ENCODE peak calls at places on chromosomes 13 and 19, in ten cellular contexts. X is kidney, H is HAP-1, J is tibial artery, M is GM23338, K is heart right ventricle, P is aorta, S is astrocyte of the spinal cord, G is body of pancreas, W is AG04450. B is an unnamed sample.

GRCh38 chr19:13964776-13965175 is 12.5 kb downstream of the DCAF15 start:
- DNase-seq in X (no peak), H (no peak), J (no peak), M (no peak), K (no peak), P (no peak), S (peak; percentile 66), G (no peak), W (no peak), B (no peak)

GRCh38 chr13:30364876-30365275 is 57.4 kb upstream of the UBE2L5 start:
- DNase-seq in X (no peak), H (no peak), J (no peak), M (peak; percentile 35), K (peak; percentile 17), P (no peak), S (peak; percentile 26), G (no peak), W (no peak), B (no peak)

GRCh38 chr19:4337906-4338440 is 654 bp downstream of the STAP2 start:
- DNase-seq in X (no peak), H (no peak), J (no peak), M (peak; percentile 51), K (no peak), P (no peak), S (peak; percentile 24), G (peak; percentile 56), W (no peak), B (no peak)

GRCh38 chr19:54653181-54653809 is 9.5 kb upstream of the LILRB4 start:
- DNase-seq in X (no peak), H (no peak), J (no peak), M (peak; percentile 36), K (no peak), P (no peak), S (peak; percentile 3), G (no peak), W (no peak), B (peak; percentile 22)

GRCh38 chr19:50826492-50827240 is 3.1 kb upstream of the KLK1 start:
- DNase-seq in X (peak; percentile 63), H (no peak), J (no peak), M (no peak), K (no peak), P (no peak), S (no peak), G (no peak), W (no peak), B (no peak)

GRCh38 chr19:11373166-11373884 is 1.1 kb upstream of the SWSAP1 start:
- DNase-seq in X (no peak), H (peak; percentile 71), J (no peak), M (peak; percentile 84), K (no peak), P (no peak), S (no peak), G (peak; percentile 62), W (no peak), B (no peak)

GRCh38 chr13:44051923-44052322 is 172.2 kb downstream of the LACC1 start:
- DNase-seq in X (no peak), H (peak; percentile 15), J (no peak), M (no peak), K (no peak), P (no peak), S (peak; percentile 46), G (no peak), W (no peak), B (no peak)

GRCh38 chr19:18507021-18507726 is 14.7 kb downstream of the ELL start:
- DNase-seq in X (no peak), H (no peak), J (peak; percentile 52), M (no peak), K (peak; percentile 63), P (no peak), S (peak; percentile 27), G (peak; percentile 18), W (no peak), B (peak; percentile 79)

GRCh38 chr13:25911020-25911419 is 140.8 kb downstream of the SHISA2 start:
- DNase-seq in X (no peak), H (peak; percentile 82), J (no peak), M (peak; percentile 88), K (no peak), P (no peak), S (no peak), G (no peak), W (no peak), B (no peak)

GRCh38 chr13:45102136-45102802 is 18.0 kb upstream of the GTF2F2 start:
- DNase-seq in X (no peak), H (peak; percentile 47), J (no peak), M (no peak), K (no peak), P (no peak), S (no peak), G (no peak), W (peak; percentile 24), B (no peak)

GRCh38 chr19:31639306-31639705 is 290.1 kb upstream of the TSHZ3 start:
- DNase-seq in X (no peak), H (no peak), J (no peak), M (no peak), K (no peak), P (no peak), S (no peak), G (no peak), W (no peak), B (no peak)

GRCh38 chr13:38350114-38350617 is 515 bp downstream of the UFM1 start:
- DNase-seq in X (peak; percentile 89), H (peak; percentile 58), J (peak; percentile 71), M (peak; percentile 51), K (peak; percentile 52), P (peak; percentile 77), S (no peak), G (peak; percentile 85), W (no peak), B (peak; percentile 37)

GRCh38 chr13:50513528-50513863 is 330.0 kb downstream of the DLEU7 start:
- DNase-seq in X (no peak), H (no peak), J (no peak), M (no peak), K (no peak), P (no peak), S (no peak), G (no peak), W (no peak), B (no peak)

GRCh38 chr19:43719378-43719868 is 3.5 kb downstream of the IRGC start:
- DNase-seq in X (peak; percentile 64), H (no peak), J (no peak), M (no peak), K (no peak), P (no peak), S (no peak), G (no peak), W (no peak), B (no peak)

GRCh38 chr19:39320948-39321831 is 527 bp upstream of the LRFN1 start:
- DNase-seq in X (no peak), H (no peak), J (no peak), M (peak; percentile 53), K (no peak), P (no peak), S (no peak), G (no peak), W (no peak), B (no peak)

GRCh38 chr13:47437411-47437810 is 540.6 kb upstream of the HTR2A start:
- DNase-seq in X (no peak), H (no peak), J (no peak), M (no peak), K (no peak), P (no peak), S (peak; percentile 72), G (no peak), W (peak; percentile 66), B (no peak)

GRCh38 chr19:10353793-10354391 is 14.5 kb upstream of the ICAM3 start:
- DNase-seq in X (peak; percentile 85), H (peak; percentile 71), J (no peak), M (peak; percentile 100), K (peak; percentile 85), P (no peak), S (peak; percentile 22), G (peak; percentile 37), W (no peak), B (no peak)

GRCh38 chr19:41521860-41522555 is 54.0 kb upstream of the CEACAM21 start:
- DNase-seq in X (peak; percentile 75), H (no peak), J (no peak), M (peak; percentile 51), K (no peak), P (no peak), S (no peak), G (no peak), W (no peak), B (no peak)
- H3K4me3 ChIP-seq in X (no peak overlapping the region), H (no peak overlapping the region), J (peak overlapping the region; percentile 34), M (peak overlapping the region; percentile 53), K (peak overlapping the region; percentile 54), P (peak overlapping the region; percentile 26), S (no peak overlapping the region), G (no peak overlapping the region), W (no peak overlapping the region), B (no peak overlapping the region)

GRCh38 chr13:111114362-111115050 is 604 bp upstream of the ARHGEF7 start:
- DNase-seq in X (no peak), H (peak; percentile 48), J (peak; percentile 61), M (peak; percentile 68), K (peak; percentile 41), P (peak; percentile 78), S (no peak), G (peak; percentile 40), W (no peak), B (no peak)
- H3K4me3 ChIP-seq in X (peak overlapping the region; percentile 63), H (peak overlapping the region; percentile 25), J (peak overlapping the region; percentile 78), M (peak overlapping the region; percentile 96), K (peak overlapping the region; percentile 65), P (peak overlapping the region; percentile 99), S (peak overlapping the region; percentile 48), G (peak overlapping the region; percentile 18), W (peak overlapping the region; percentile 55), B (peak overlapping the region; percentile 28)

DNA sequence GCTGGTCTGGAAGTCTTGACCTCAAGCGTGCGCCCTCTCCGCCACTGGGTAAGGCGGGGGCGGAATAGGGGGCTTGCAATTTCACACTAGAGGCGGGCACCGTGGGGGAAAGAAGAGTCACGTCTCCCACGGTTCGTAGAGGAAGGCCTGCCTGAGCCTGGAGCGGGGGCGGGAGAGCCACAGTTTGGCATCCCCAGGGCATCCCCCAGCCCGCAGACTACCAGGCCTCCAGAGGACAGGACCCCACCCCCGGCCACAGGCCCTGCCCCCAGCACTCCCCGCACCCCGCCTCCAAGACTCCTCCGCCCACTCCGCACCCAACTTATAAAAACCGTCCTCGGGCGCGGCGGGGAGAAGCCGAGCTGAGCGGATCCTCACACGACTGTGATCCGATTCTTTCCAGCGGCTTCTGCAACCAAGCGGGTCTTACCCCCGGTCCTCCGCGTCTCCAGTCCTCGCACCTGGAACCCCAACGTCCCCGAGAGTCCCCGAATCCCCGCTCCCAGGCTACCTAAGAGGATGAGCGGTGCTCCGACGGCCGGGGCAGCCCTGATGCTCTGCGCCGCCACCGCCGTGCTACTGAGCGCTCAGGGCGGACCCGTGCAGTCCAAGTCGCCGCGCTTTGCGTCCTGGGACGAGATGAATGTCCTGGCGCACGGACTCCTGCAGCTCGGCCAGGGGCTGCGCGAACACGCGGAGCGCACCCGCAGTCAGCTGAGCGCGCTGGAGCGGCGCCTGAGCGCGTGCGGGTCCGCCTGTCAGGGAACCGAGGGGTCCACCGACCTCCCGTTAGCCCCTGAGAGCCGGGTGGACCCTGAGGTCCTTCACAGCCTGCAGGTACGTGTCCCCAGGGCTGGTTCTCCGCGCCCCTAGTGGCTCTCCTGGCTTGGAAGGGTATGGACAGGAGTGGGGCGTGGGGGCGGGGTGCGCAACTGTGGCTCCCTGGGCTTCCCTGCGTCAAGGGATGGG is at the start of gene ANGPTL4:
- DNase-seq in X (peak; percentile 83), H (peak; percentile 68), J (peak; percentile 74), M (peak; percentile 84), K (peak; percentile 73), P (peak; percentile 87), S (peak; percentile 74), G (peak; percentile 81), W (no peak), B (no peak)
- H3K4me3 ChIP-seq in X (peak within 1 kb of the TSS; percentile 53), H (peak within 1 kb of the TSS; percentile 38), J (peak within 1 kb of the TSS; percentile 56), M (peak within 1 kb of the TSS; percentile 73), K (peak within 1 kb of the TSS; percentile 79), P (peak within 1 kb of the TSS; percentile 1), S (peak within 1 kb of the TSS; percentile 53), G (peak within 1 kb of the TSS; percentile 38), W (peak within 1 kb of the TSS; percentile 56), B (no peak within 1 kb of the TSS)

GRCh38 chr13:41562541-41563178 is 105.3 kb downstream of the RGCC start:
- DNase-seq in X (no peak), H (no peak), J (no peak), M (no peak), K (no peak), P (no peak), S (no peak), G (no peak), W (no peak), B (no peak)
- H3K4me3 ChIP-seq in X (no peak overlapping the region), H (no peak overlapping the region), J (no peak overlapping the region), M (no peak overlapping the region), K (no peak overlapping the region), P (no peak overlapping the region), S (no peak overlapping the region), G (no peak overlapping the region), W (no peak overlapping the region), B (no peak overlapping the region)